ENCODE peak calls at places on chromosomes 3 and 15, in ten cellular contexts. U is GM12865; H is fibroblast of pulmonary artery; S is stimulated activated CD4-positive, alpha-beta T cell treated with anti-CD3 and anti-CD28 coated beads, Interleukin-1b, Interleukin-23, amount 100 ng/mL, for 24 hours; J is anterior cingulate cortex; W is body of pancreas; M is stimulated activated CD8-positive, alpha-beta memory T cell treated with anti-CD3 and anti-CD28 coated beads, Interleukin-15, amount 100 ng/mL, for 1 hour; F is NCI-H774; G is activated CD4-positive, alpha-beta T cell treated with anti-CD3 and anti-CD28 coated beads, Interleukin-2, amount 50 U/mL, for 24 hours; L is mesothelial cell of epicardium. R is an unnamed sample.
A peak's percentile ranks its signal among the peaks of the same experiment; 100 is the strongest.

GRCh38 chr3:51734572-51734907 is 27.7 kb downstream of the GRM2 start:
- DNase-seq in U (peak; percentile 21), H (no peak), S (no peak), J (no peak), W (no peak), M (no peak), F (no peak), G (no peak), L (no peak), R (no peak)

GRCh38 chr3:43733459-43734384 is 43.0 kb downstream of the ABHD5 start:
- DNase-seq in U (no peak), H (peak; percentile 55), S (no peak), J (no peak), W (peak; percentile 19), M (no peak), F (no peak), G (no peak), L (no peak), R (no peak)

GRCh38 chr3:44965165-44965564 is 10.8 kb downstream of the ZDHHC3 start:
- DNase-seq in U (no peak), H (no peak), S (no peak), J (no peak), W (no peak), M (no peak), F (no peak), G (no peak), L (no peak), R (no peak)

GRCh38 chr3:13530241-13531009 is 18.5 kb upstream of the FBLN2 start:
- DNase-seq in U (no peak), H (no peak), S (no peak), J (no peak), W (no peak), M (no peak), F (no peak), G (no peak), L (no peak), R (no peak)

GRCh38 chr3:122623430-122623829 is 46.0 kb downstream of the PARP15 start:
- DNase-seq in U (no peak), H (no peak), S (no peak), J (no peak), W (no peak), M (no peak), F (no peak), G (no peak), L (no peak), R (no peak)

GRCh38 chr15:28889346-28889745 is 3.6 kb downstream of the APBA2 start:
- DNase-seq in U (no peak), H (no peak), S (no peak), J (no peak), W (no peak), M (no peak), F (no peak), G (no peak), L (no peak), R (no peak)

GRCh38 chr3:49712166-49712565 is 7.3 kb downstream of the AMIGO3 start:
- DNase-seq in U (no peak), H (no peak), S (no peak), J (no peak), W (no peak), M (no peak), F (no peak), G (no peak), L (no peak), R (no peak)

GRCh38 chr3:39707314-39707909 is 102.0 kb upstream of the MYRIP start:
- DNase-seq in U (peak; percentile 43), H (peak; percentile 69), S (no peak), J (no peak), W (no peak), M (no peak), F (no peak), G (no peak), L (no peak), R (no peak)

GRCh38 chr15:26771168-26771916 is 1.5 kb downstream of the GABRB3 start:
- DNase-seq in U (no peak), H (no peak), S (no peak), J (peak; percentile 24), W (peak; percentile 59), M (no peak), F (no peak), G (no peak), L (peak; percentile 88), R (no peak)

GRCh38 chr3:102979682-102980378 is 545.0 kb downstream of the ZPLD1 start:
- DNase-seq in U (no peak), H (peak; percentile 94), S (no peak), J (no peak), W (peak; percentile 81), M (no peak), F (no peak), G (no peak), L (peak; percentile 51), R (no peak)

GRCh38 chr3:197482001-197482400 is 73.8 kb downstream of the BDH1 start:
- DNase-seq in U (no peak), H (peak; percentile 39), S (no peak), J (no peak), W (no peak), M (no peak), F (no peak), G (no peak), L (no peak), R (no peak)

GRCh38 chr3:184491011-184491576 is 70.5 kb upstream of the EPHB3 start:
- DNase-seq in U (no peak), H (peak; percentile 9), S (no peak), J (no peak), W (peak; percentile 17), M (no peak), F (peak; percentile 82), G (no peak), L (no peak), R (no peak)

GRCh38 chr3:71206305-71206704 is 377.2 kb downstream of the FOXP1 start:
- DNase-seq in U (no peak), H (no peak), S (no peak), J (no peak), W (no peak), M (no peak), F (no peak), G (no peak), L (no peak), R (no peak)

GRCh38 chr15:38626443-38627050 is 61.9 kb upstream of the RASGRP1 start:
- DNase-seq in U (no peak), H (no peak), S (no peak), J (no peak), W (no peak), M (no peak), F (no peak), G (no peak), L (no peak), R (no peak)

GRCh38 chr3:120435621-120436020 is 15.2 kb downstream of the FSTL1 start:
- DNase-seq in U (no peak), H (peak; percentile 79), S (no peak), J (no peak), W (no peak), M (no peak), F (no peak), G (no peak), L (no peak), R (no peak)

GRCh38 chr3:71744738-71745137 is 8.9 kb upstream of the GPR27 start:
- DNase-seq in U (no peak), H (no peak), S (no peak), J (no peak), W (no peak), M (no peak), F (no peak), G (no peak), L (no peak), R (no peak)

GRCh38 chr3:172804323-172804722 is 53.8 kb downstream of the ECT2 start:
- DNase-seq in U (no peak), H (no peak), S (no peak), J (no peak), W (no peak), M (no peak), F (no peak), G (no peak), L (no peak), R (no peak)

GRCh38 chr15:87082576-87082975 is 1002.9 kb downstream of the AGBL1 start:
- DNase-seq in U (no peak), H (no peak), S (no peak), J (no peak), W (no peak), M (no peak), F (no peak), G (no peak), L (no peak), R (no peak)

GRCh38 chr15:60093273-60094067 is 89.4 kb downstream of the FOXB1 start:
- DNase-seq in U (no peak), H (no peak), S (no peak), J (no peak), W (peak; percentile 58), M (no peak), F (peak; percentile 69), G (no peak), L (no peak), R (no peak)

GRCh38 chr3:174132421-174133042 is 726.6 kb upstream of the NAALADL2 start:
- DNase-seq in U (no peak), H (no peak), S (no peak), J (no peak), W (no peak), M (no peak), F (no peak), G (no peak), L (no peak), R (no peak)

GRCh38 chr3:21729888-21730459 is 21.0 kb downstream of the ZNF385D start:
- DNase-seq in U (no peak), H (peak; percentile 44), S (no peak), J (no peak), W (no peak), M (no peak), F (no peak), G (no peak), L (no peak), R (no peak)